ENCODE peak calls at places on chromosomes 1 and 21, in nine cellular contexts. Y, Q, G, Z, P, F, N, I and S are unnamed samples.

GRCh38 chr1:185404864-185405568 is 88.0 kb upstream of the IVNS1ABP start:
- DNase-seq in P (no peak), N (no peak), Y (no peak), I (no peak), G (no peak), Q (no peak), Z (no peak), F (no peak), S (no peak)

GRCh38 chr1:199085903-199086302 is 447.1 kb downstream of the PTPRC start:
- DNase-seq in Q (no peak), F (no peak), I (no peak), P (no peak), Z (no peak), N (no peak), Y (no peak), G (no peak), S (no peak)

GRCh38 chr1:76501576-76502219 is 365.6 kb upstream of the ST6GALNAC5 start:
- DNase-seq in Y (no peak), F (no peak), Z (no peak), I (no peak), P (no peak), Q (no peak), N (no peak), G (no peak), S (no peak)

GRCh38 chr1:14466006-14466405 is 132.5 kb upstream of the KAZN start:
- DNase-seq in N (no peak), P (no peak), F (no peak), Z (no peak), Y (no peak), Q (no peak), I (no peak), G (no peak), S (no peak)

GRCh38 chr21:38773108-38774061 is 32.3 kb upstream of the ETS2 start:
- DNase-seq in G (peak), Z (peak), F (no peak), P (no peak), Y (peak), N (peak), I (peak), Q (no peak), S (peak)

GRCh38 chr1:235650341-235651169 is 971 bp upstream of the GNG4 start:
- DNase-seq in Q (no peak), N (no peak), Z (peak), F (no peak), I (no peak), G (no peak), P (peak), Y (no peak), S (no peak)

GRCh38 chr1:47930215-47930885 is 66.8 kb downstream of the TRABD2B start:
- DNase-seq in N (no peak), G (no peak), F (no peak), Q (no peak), Y (no peak), I (no peak), Z (peak), P (no peak), S (no peak)

GRCh38 chr1:26996024-26996423 is 2.5 kb downstream of the TRNP1 start:
- DNase-seq in Q (no peak), I (no peak), Z (no peak), N (peak), Y (peak), P (no peak), G (no peak), F (no peak), S (no peak)

GRCh38 chr1:113219377-113219776 is 146.4 kb downstream of the LRIG2 start:
- DNase-seq in G (no peak), N (no peak), P (no peak), I (no peak), Z (no peak), Q (no peak), Y (no peak), F (no peak), S (no peak)

GRCh38 chr1:108862017-108862610 is 5.2 kb upstream of the AKNAD1 start:
- DNase-seq in N (no peak), Q (no peak), Y (no peak), Z (no peak), F (no peak), I (no peak), P (no peak), G (no peak), S (no peak)

GRCh38 chr1:167756760-167757405 is 35.1 kb downstream of the MPZL1 start:
- DNase-seq in P (no peak), Z (peak), Y (peak), G (no peak), F (no peak), Q (no peak), N (peak), I (peak), S (peak)

GRCh38 chr1:30467101-30467500 is 256.3 kb downstream of the MATN1 start:
- DNase-seq in F (no peak), Q (no peak), G (no peak), I (no peak), N (no peak), Z (no peak), Y (no peak), P (peak), S (no peak)

GRCh38 chr1:159817276-159818041 is 9.2 kb upstream of the SLAMF8 start:
- DNase-seq in I (no peak), N (no peak), G (no peak), Y (peak), Z (peak), Q (no peak), P (no peak), F (no peak), S (peak)

GRCh38 chr1:4655674-4656532 is 1.5 kb downstream of the AJAP1 start:
- DNase-seq in I (peak), Z (peak), N (peak), Q (no peak), Y (peak), P (no peak), F (peak), G (peak), S (peak)

GRCh38 chr1:223334156-223334555 is 29.8 kb downstream of the SUSD4 start:
- DNase-seq in I (no peak), Z (no peak), F (no peak), N (no peak), Q (no peak), G (no peak), Y (no peak), P (no peak), S (no peak)

GRCh38 chr1:95018602-95019369 is 54.0 kb downstream of the ALG14 start:
- DNase-seq in I (no peak), Z (peak), P (no peak), G (no peak), Q (no peak), Y (peak), F (no peak), N (peak), S (no peak)

GRCh38 chr1:151729157-151729965 is 8.0 kb downstream of the RIIAD1 start:
- DNase-seq in Y (no peak), F (no peak), G (no peak), P (no peak), N (no peak), I (no peak), Q (no peak), Z (no peak), S (no peak)

GRCh38 chr1:1122078-1122811 is 6.4 kb upstream of the C1orf159 start:
- DNase-seq in P (peak), Q (peak), N (peak), Z (peak), Y (peak), F (peak), G (no peak), I (peak), S (peak)

GRCh38 chr1:197921235-197922069 is 4.3 kb downstream of the LHX9 start:
- DNase-seq in G (no peak), N (no peak), Z (peak), I (no peak), P (no peak), Q (peak), F (no peak), Y (no peak), S (no peak)

GRCh38 chr1:234154320-234155251 is 218.7 kb upstream of the COA6 start:
- DNase-seq in I (no peak), P (no peak), Q (no peak), N (peak), Y (peak), G (peak), F (peak), Z (peak), S (peak)

GRCh38 chr1:30684259-30684658 is 39.1 kb downstream of the MATN1 start:
- DNase-seq in I (no peak), N (no peak), Z (no peak), P (no peak), F (no peak), Q (no peak), G (no peak), Y (no peak), S (no peak)

GRCh38 chr1:20640183-20640597 is 6.9 kb downstream of the PINK1 start:
- DNase-seq in I (no peak), F (peak), Z (peak), G (peak), N (peak), Q (no peak), P (no peak), Y (peak), S (peak)

GRCh38 chr1:215794151-215794550 is 227.0 kb downstream of the KCTD3 start:
- DNase-seq in N (no peak), P (no peak), Y (no peak), F (no peak), Q (no peak), Z (no peak), G (no peak), I (no peak), S (no peak)

GRCh38 chr1:156838972-156839371 is 19.9 kb downstream of the INSRR start:
- DNase-seq in Q (no peak), Z (peak), I (no peak), F (peak), Y (peak), P (peak), N (peak), G (no peak), S (no peak)

GRCh38 chr1:54250670-54251069 is 50.7 kb downstream of the MRPL37 start:
- DNase-seq in I (no peak), Z (no peak), N (no peak), P (no peak), G (no peak), Y (no peak), Q (no peak), F (no peak), S (no peak)

GRCh38 chr1:1403543-1404112 is 3.5 kb downstream of the MRPL20 start:
- DNase-seq in I (no peak), G (no peak), Q (no peak), N (no peak), F (no peak), Z (no peak), P (no peak), Y (no peak), S (no peak)

GRCh38 chr1:61300899-61301298 is 218.5 kb downstream of the NFIA start:
- DNase-seq in P (no peak), Z (no peak), Q (no peak), I (no peak), G (no peak), F (no peak), Y (no peak), N (no peak), S (no peak)

GRCh38 chr1:9195651-9196050 is 38.9 kb upstream of the H6PD start:
- DNase-seq in Z (no peak), P (no peak), Y (no peak), Q (no peak), N (no peak), G (no peak), F (no peak), I (no peak), S (no peak)

GRCh38 chr1:29991815-29992214 is 731.6 kb downstream of the MATN1 start:
- DNase-seq in G (no peak), Z (no peak), N (no peak), I (no peak), P (no peak), Y (no peak), F (no peak), Q (no peak), S (no peak)

DNA sequence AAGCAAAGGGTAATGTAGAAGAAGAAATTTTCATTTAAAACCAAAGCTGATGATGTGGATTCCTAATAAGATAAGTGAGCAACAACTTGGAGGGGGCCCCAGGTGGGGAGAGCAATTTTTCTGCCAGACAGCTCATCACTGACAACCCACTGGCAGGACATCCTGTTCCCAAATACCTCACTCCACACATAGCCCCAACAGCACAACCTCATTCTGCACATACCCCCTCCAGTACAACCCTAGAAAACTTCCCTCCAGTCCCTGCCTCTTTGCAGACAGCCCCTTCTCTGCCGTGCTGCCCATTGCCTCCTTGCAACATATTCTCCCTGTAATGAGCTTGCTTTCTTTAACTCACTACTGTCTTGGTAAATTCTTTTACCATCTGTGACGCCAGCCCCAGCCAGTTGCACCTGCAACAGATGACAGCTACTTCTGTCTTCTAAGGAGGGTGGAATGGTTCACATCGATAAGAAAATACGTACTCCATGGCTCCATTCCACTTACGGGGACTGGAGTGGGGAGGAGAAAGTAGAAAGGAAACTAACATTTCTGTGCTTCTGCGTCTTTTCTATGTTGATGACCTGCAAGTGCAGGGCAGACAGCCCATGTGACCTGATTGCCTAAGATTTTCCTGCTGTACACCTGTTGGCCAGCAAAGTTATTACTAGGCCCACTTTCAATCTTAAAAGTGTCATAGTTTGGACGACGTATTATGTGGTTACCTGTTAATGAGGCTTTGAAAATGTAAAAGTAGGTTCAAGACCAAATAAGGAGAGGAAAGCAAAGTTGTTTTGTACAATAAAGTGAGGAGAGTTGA is 14.7 kb downstream of the RHEX start:
- DNase-seq in G (no peak), Y (no peak), F (no peak), Q (no peak), N (peak), P (no peak), I (no peak), Z (peak), S (no peak)
- H3K4me3 ChIP-seq in G (no peak), Y (no peak), F (no peak), Q (peak), N (no peak), P (no peak), I (no peak), Z (no peak), S (no peak)

DNA sequence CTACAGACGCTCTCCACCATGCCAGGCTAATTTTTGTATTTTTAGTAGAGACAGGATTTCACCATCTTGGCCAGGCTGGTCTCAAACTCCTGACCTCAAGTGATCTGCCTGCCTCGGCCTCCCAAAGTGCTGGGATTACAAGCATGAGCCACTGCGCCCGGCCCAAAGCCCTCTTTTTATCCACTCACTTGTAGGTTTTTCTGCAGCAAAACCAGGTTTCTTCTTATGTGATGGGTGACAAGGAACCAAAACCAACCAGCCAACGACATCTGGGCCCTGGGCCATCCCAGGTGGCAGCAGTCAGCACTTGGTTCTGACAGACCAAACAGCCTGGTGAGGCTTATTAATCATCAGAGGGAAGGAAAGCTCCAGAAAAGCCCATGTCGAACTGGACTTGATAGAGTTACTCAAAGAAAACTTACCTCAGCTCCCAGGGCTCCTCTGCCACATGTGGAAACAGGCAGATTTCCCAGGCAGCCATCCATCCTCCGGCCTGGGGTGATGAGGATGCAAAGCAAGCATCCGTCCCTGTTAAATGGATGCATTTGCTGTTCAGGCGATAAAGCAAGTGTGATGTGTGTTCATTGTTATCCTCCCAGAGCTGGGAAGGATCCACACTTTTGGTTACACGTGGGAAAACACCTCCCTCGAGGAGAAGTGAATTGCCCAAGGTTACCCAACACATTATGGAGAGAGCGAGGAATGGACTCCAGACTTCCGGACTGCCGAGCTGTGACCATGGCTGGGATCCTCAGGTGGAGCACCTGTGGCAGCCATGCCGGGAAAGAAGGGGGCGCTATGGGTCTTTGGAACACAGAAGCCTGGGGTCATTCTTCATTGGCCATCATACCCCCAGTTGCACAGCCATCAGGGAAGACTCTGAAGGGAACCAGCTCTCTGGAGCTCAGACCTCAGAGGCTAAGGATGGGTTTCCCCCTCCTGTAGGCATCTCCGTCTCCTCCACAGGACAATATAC is 118.8 kb downstream of the HUNK start:
- DNase-seq in G (no peak), F (no peak), Z (no peak), Q (no peak), N (no peak), Y (no peak), P (no peak), I (no peak), S (no peak)
- TF ChIP-seq CTCF in G (peak), F (peak), Z (no peak), Q (no peak), N (no peak), Y (no peak), P (no peak), I (peak), S (no peak)

GRCh38 chr1:119327066-119327435 is 41.5 kb upstream of the HAO2 start:
- DNase-seq in G (no peak), P (no peak), Y (no peak), Z (no peak), F (no peak), Q (no peak), I (no peak), N (no peak), S (no peak)
- H3K4me3 ChIP-seq in G (peak), P (peak), Y (peak), Z (peak), F (no peak), Q (peak), I (peak), N (no peak), S (peak)

DNA sequence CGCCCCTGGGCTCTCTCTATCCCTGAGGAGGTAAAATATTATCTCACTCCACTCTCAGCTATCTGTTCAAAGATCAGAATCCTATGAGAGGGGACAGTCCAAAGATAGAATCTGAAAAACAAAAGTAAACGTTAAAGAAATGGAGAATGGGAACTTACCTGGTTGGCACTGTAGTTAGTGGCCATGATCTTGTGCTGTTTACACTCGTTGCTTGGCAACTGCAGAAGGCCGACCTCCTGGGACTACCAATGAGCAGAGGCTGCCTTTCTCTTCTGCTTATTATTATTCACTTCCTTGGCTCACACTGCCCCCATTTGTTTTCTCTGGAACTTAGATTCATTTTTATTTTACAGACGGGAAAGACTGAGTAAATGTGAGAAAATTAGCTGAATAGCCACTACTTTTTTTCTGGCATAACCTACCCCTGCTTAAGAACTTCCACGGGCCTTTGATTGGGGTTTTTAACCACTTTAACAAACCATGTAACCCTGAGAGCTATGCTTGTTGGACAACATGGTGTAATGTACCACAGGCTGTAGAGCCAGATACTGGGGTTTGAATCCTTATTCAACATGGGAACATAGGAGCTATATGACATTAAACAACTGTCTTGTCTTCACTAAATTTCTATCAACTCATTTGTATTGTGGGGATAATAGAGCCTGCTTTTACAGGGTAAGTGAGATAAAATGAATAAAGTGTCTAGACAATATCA is at the start of gene CFAP126:
- DNase-seq in I (peak), N (peak), Z (peak), Q (peak), F (peak), P (peak), G (peak), Y (peak), S (peak)
- TF ChIP-seq CTCF in I (peak), N (peak), Z (peak), Q (peak), F (peak), P (peak), G (no peak), Y (peak), S (peak)

GRCh38 chr21:15063821-15064575 is 802 bp downstream of the NRIP1 start:
- DNase-seq in F (no peak), P (no peak), I (peak), G (no peak), N (peak), Z (peak), Y (peak), Q (peak), S (peak)
- H3K4me3 ChIP-seq in F (no peak), P (peak), I (peak), G (peak), N (peak), Z (peak), Y (peak), Q (peak), S (peak)